ENCODE peak calls at places on chromosomes 5 and 9, in ten cellular contexts. One of them, this sample, is unnamed.

GRCh38 chr9:32502459-32502858 is 23.5 kb downstream of the RIGI start:
- DNase-seq in stimulated activated CD8-positive, alpha-beta memory T cell treated with anti-CD3 and anti-CD28 coated beads, Interleukin-4, amount 100 ng/mL, for 1 hour: no peak
- DNase-seq in cardiac fibroblast: peak; percentile 98
- DNase-seq in upper lobe of right lung: no peak
- DNase-seq in activated CD8-positive, alpha-beta memory T cell treated with anti-CD3 and anti-CD28 coated beads for 1 hour: no peak
- DNase-seq in neuronal stem cell: no peak
- DNase-seq in T-cell: no peak
- DNase-seq in fibroblast of mammary gland: peak; percentile 83
- DNase-seq in posterior cingulate gyrus: no peak
- DNase-seq in adipocyte: peak; percentile 16
- DNase-seq in this sample: no peak

GRCh38 chr5:150599917-150600511 is 40.4 kb upstream of the SYNPO start:
- DNase-seq in stimulated activated CD8-positive, alpha-beta memory T cell treated with anti-CD3 and anti-CD28 coated beads, Interleukin-4, amount 100 ng/mL, for 1 hour: no peak
- DNase-seq in cardiac fibroblast: peak; percentile 86
- DNase-seq in upper lobe of right lung: peak; percentile 89
- DNase-seq in activated CD8-positive, alpha-beta memory T cell treated with anti-CD3 and anti-CD28 coated beads for 1 hour: no peak
- DNase-seq in neuronal stem cell: no peak
- DNase-seq in T-cell: no peak
- DNase-seq in fibroblast of mammary gland: peak; percentile 62
- DNase-seq in posterior cingulate gyrus: peak; percentile 41
- DNase-seq in adipocyte: peak; percentile 77
- DNase-seq in this sample: no peak

GRCh38 chr9:18723366-18723765 is 249.4 kb downstream of the ADAMTSL1 start:
- DNase-seq in stimulated activated CD8-positive, alpha-beta memory T cell treated with anti-CD3 and anti-CD28 coated beads, Interleukin-4, amount 100 ng/mL, for 1 hour: no peak
- DNase-seq in cardiac fibroblast: no peak
- DNase-seq in upper lobe of right lung: no peak
- DNase-seq in activated CD8-positive, alpha-beta memory T cell treated with anti-CD3 and anti-CD28 coated beads for 1 hour: no peak
- DNase-seq in neuronal stem cell: no peak
- DNase-seq in T-cell: no peak
- DNase-seq in fibroblast of mammary gland: no peak
- DNase-seq in posterior cingulate gyrus: no peak
- DNase-seq in adipocyte: no peak
- DNase-seq in this sample: no peak

GRCh38 chr5:78624011-78624541 is 24.5 kb downstream of the LHFPL2 start:
- DNase-seq in stimulated activated CD8-positive, alpha-beta memory T cell treated with anti-CD3 and anti-CD28 coated beads, Interleukin-4, amount 100 ng/mL, for 1 hour: no peak
- DNase-seq in cardiac fibroblast: no peak
- DNase-seq in upper lobe of right lung: no peak
- DNase-seq in activated CD8-positive, alpha-beta memory T cell treated with anti-CD3 and anti-CD28 coated beads for 1 hour: no peak
- DNase-seq in neuronal stem cell: no peak
- DNase-seq in T-cell: no peak
- DNase-seq in fibroblast of mammary gland: no peak
- DNase-seq in posterior cingulate gyrus: no peak
- DNase-seq in adipocyte: no peak
- DNase-seq in this sample: no peak

GRCh38 chr5:77379558-77380061 is 112.5 kb downstream of the WDR41 start:
- DNase-seq in stimulated activated CD8-positive, alpha-beta memory T cell treated with anti-CD3 and anti-CD28 coated beads, Interleukin-4, amount 100 ng/mL, for 1 hour: no peak
- DNase-seq in cardiac fibroblast: no peak
- DNase-seq in upper lobe of right lung: no peak
- DNase-seq in activated CD8-positive, alpha-beta memory T cell treated with anti-CD3 and anti-CD28 coated beads for 1 hour: no peak
- DNase-seq in neuronal stem cell: no peak
- DNase-seq in T-cell: no peak
- DNase-seq in fibroblast of mammary gland: no peak
- DNase-seq in posterior cingulate gyrus: no peak
- DNase-seq in adipocyte: no peak
- DNase-seq in this sample: peak; percentile 92

GRCh38 chr9:12426198-12426864 is 266.9 kb upstream of the TYRP1 start:
- DNase-seq in stimulated activated CD8-positive, alpha-beta memory T cell treated with anti-CD3 and anti-CD28 coated beads, Interleukin-4, amount 100 ng/mL, for 1 hour: no peak
- DNase-seq in cardiac fibroblast: peak; percentile 3
- DNase-seq in upper lobe of right lung: no peak
- DNase-seq in activated CD8-positive, alpha-beta memory T cell treated with anti-CD3 and anti-CD28 coated beads for 1 hour: no peak
- DNase-seq in neuronal stem cell: peak; percentile 14
- DNase-seq in T-cell: no peak
- DNase-seq in fibroblast of mammary gland: peak; percentile 27
- DNase-seq in posterior cingulate gyrus: no peak
- DNase-seq in adipocyte: peak; percentile 75
- DNase-seq in this sample: no peak

GRCh38 chr5:158020555-158021418 is 161.8 kb upstream of the CLINT1 start:
- DNase-seq in stimulated activated CD8-positive, alpha-beta memory T cell treated with anti-CD3 and anti-CD28 coated beads, Interleukin-4, amount 100 ng/mL, for 1 hour: no peak
- DNase-seq in cardiac fibroblast: no peak
- DNase-seq in upper lobe of right lung: no peak
- DNase-seq in activated CD8-positive, alpha-beta memory T cell treated with anti-CD3 and anti-CD28 coated beads for 1 hour: no peak
- DNase-seq in neuronal stem cell: no peak
- DNase-seq in T-cell: no peak
- DNase-seq in fibroblast of mammary gland: peak; percentile 30
- DNase-seq in posterior cingulate gyrus: no peak
- DNase-seq in adipocyte: peak; percentile 56
- DNase-seq in this sample: no peak

GRCh38 chr5:168607946-168608345 is 28.8 kb upstream of the PANK3 start:
- DNase-seq in stimulated activated CD8-positive, alpha-beta memory T cell treated with anti-CD3 and anti-CD28 coated beads, Interleukin-4, amount 100 ng/mL, for 1 hour: no peak
- DNase-seq in cardiac fibroblast: no peak
- DNase-seq in upper lobe of right lung: no peak
- DNase-seq in activated CD8-positive, alpha-beta memory T cell treated with anti-CD3 and anti-CD28 coated beads for 1 hour: no peak
- DNase-seq in neuronal stem cell: no peak
- DNase-seq in T-cell: no peak
- DNase-seq in fibroblast of mammary gland: no peak
- DNase-seq in posterior cingulate gyrus: no peak
- DNase-seq in adipocyte: no peak
- DNase-seq in this sample: no peak

GRCh38 chr9:135139366-135139965 is 52.0 kb downstream of the OLFM1 start:
- DNase-seq in stimulated activated CD8-positive, alpha-beta memory T cell treated with anti-CD3 and anti-CD28 coated beads, Interleukin-4, amount 100 ng/mL, for 1 hour: no peak
- DNase-seq in cardiac fibroblast: no peak
- DNase-seq in upper lobe of right lung: no peak
- DNase-seq in activated CD8-positive, alpha-beta memory T cell treated with anti-CD3 and anti-CD28 coated beads for 1 hour: no peak
- DNase-seq in neuronal stem cell: no peak
- DNase-seq in T-cell: no peak
- DNase-seq in fibroblast of mammary gland: no peak
- DNase-seq in posterior cingulate gyrus: no peak
- DNase-seq in adipocyte: no peak
- DNase-seq in this sample: no peak

GRCh38 chr5:110088676-110089436 is 399.1 kb downstream of the MAN2A1 start:
- DNase-seq in stimulated activated CD8-positive, alpha-beta memory T cell treated with anti-CD3 and anti-CD28 coated beads, Interleukin-4, amount 100 ng/mL, for 1 hour: no peak
- DNase-seq in cardiac fibroblast: no peak
- DNase-seq in upper lobe of right lung: no peak
- DNase-seq in activated CD8-positive, alpha-beta memory T cell treated with anti-CD3 and anti-CD28 coated beads for 1 hour: no peak
- DNase-seq in neuronal stem cell: no peak
- DNase-seq in T-cell: no peak
- DNase-seq in fibroblast of mammary gland: no peak
- DNase-seq in posterior cingulate gyrus: no peak
- DNase-seq in adipocyte: peak; percentile 7
- DNase-seq in this sample: no peak

GRCh38 chr9:26326473-26327044 is 566.0 kb downstream of the CAAP1 start:
- DNase-seq in stimulated activated CD8-positive, alpha-beta memory T cell treated with anti-CD3 and anti-CD28 coated beads, Interleukin-4, amount 100 ng/mL, for 1 hour: no peak
- DNase-seq in cardiac fibroblast: peak; percentile 84
- DNase-seq in upper lobe of right lung: no peak
- DNase-seq in activated CD8-positive, alpha-beta memory T cell treated with anti-CD3 and anti-CD28 coated beads for 1 hour: no peak
- DNase-seq in neuronal stem cell: peak; percentile 55
- DNase-seq in T-cell: no peak
- DNase-seq in fibroblast of mammary gland: peak; percentile 78
- DNase-seq in posterior cingulate gyrus: peak; percentile 42
- DNase-seq in adipocyte: peak; percentile 87
- DNase-seq in this sample: peak; percentile 23

GRCh38 chr5:3400659-3401058 is 195.0 kb upstream of the IRX1 start:
- DNase-seq in stimulated activated CD8-positive, alpha-beta memory T cell treated with anti-CD3 and anti-CD28 coated beads, Interleukin-4, amount 100 ng/mL, for 1 hour: no peak
- DNase-seq in cardiac fibroblast: no peak
- DNase-seq in upper lobe of right lung: no peak
- DNase-seq in activated CD8-positive, alpha-beta memory T cell treated with anti-CD3 and anti-CD28 coated beads for 1 hour: no peak
- DNase-seq in neuronal stem cell: no peak
- DNase-seq in T-cell: no peak
- DNase-seq in fibroblast of mammary gland: no peak
- DNase-seq in posterior cingulate gyrus: no peak
- DNase-seq in adipocyte: no peak
- DNase-seq in this sample: no peak

GRCh38 chr5:53555160-53555559 is 5.3 kb upstream of the NDUFS4 start:
- DNase-seq in stimulated activated CD8-positive, alpha-beta memory T cell treated with anti-CD3 and anti-CD28 coated beads, Interleukin-4, amount 100 ng/mL, for 1 hour: no peak
- DNase-seq in cardiac fibroblast: no peak
- DNase-seq in upper lobe of right lung: no peak
- DNase-seq in activated CD8-positive, alpha-beta memory T cell treated with anti-CD3 and anti-CD28 coated beads for 1 hour: no peak
- DNase-seq in neuronal stem cell: no peak
- DNase-seq in T-cell: no peak
- DNase-seq in fibroblast of mammary gland: no peak
- DNase-seq in posterior cingulate gyrus: no peak
- DNase-seq in adipocyte: no peak
- DNase-seq in this sample: no peak

GRCh38 chr5:90406466-90406865 is 3.1 kb downstream of the CETN3 start:
- DNase-seq in stimulated activated CD8-positive, alpha-beta memory T cell treated with anti-CD3 and anti-CD28 coated beads, Interleukin-4, amount 100 ng/mL, for 1 hour: no peak
- DNase-seq in cardiac fibroblast: no peak
- DNase-seq in upper lobe of right lung: no peak
- DNase-seq in activated CD8-positive, alpha-beta memory T cell treated with anti-CD3 and anti-CD28 coated beads for 1 hour: no peak
- DNase-seq in neuronal stem cell: no peak
- DNase-seq in T-cell: no peak
- DNase-seq in fibroblast of mammary gland: no peak
- DNase-seq in posterior cingulate gyrus: no peak
- DNase-seq in adipocyte: peak; percentile 5
- DNase-seq in this sample: no peak

GRCh38 chr9:28444637-28445036 is 871.4 kb upstream of the C9orf72 start:
- DNase-seq in stimulated activated CD8-positive, alpha-beta memory T cell treated with anti-CD3 and anti-CD28 coated beads, Interleukin-4, amount 100 ng/mL, for 1 hour: no peak
- DNase-seq in cardiac fibroblast: no peak
- DNase-seq in upper lobe of right lung: no peak
- DNase-seq in activated CD8-positive, alpha-beta memory T cell treated with anti-CD3 and anti-CD28 coated beads for 1 hour: no peak
- DNase-seq in neuronal stem cell: no peak
- DNase-seq in T-cell: no peak
- DNase-seq in fibroblast of mammary gland: no peak
- DNase-seq in posterior cingulate gyrus: no peak
- DNase-seq in adipocyte: no peak
- DNase-seq in this sample: no peak

GRCh38 chr5:42715791-42716190 is 40.8 kb upstream of the CCDC152 start:
- DNase-seq in stimulated activated CD8-positive, alpha-beta memory T cell treated with anti-CD3 and anti-CD28 coated beads, Interleukin-4, amount 100 ng/mL, for 1 hour: no peak
- DNase-seq in cardiac fibroblast: no peak
- DNase-seq in upper lobe of right lung: no peak
- DNase-seq in activated CD8-positive, alpha-beta memory T cell treated with anti-CD3 and anti-CD28 coated beads for 1 hour: no peak
- DNase-seq in neuronal stem cell: no peak
- DNase-seq in T-cell: no peak
- DNase-seq in fibroblast of mammary gland: peak; percentile 8
- DNase-seq in posterior cingulate gyrus: no peak
- DNase-seq in adipocyte: no peak
- DNase-seq in this sample: no peak

GRCh38 chr9:105466898-105467455 is 19.1 kb downstream of the FSD1L start:
- DNase-seq in stimulated activated CD8-positive, alpha-beta memory T cell treated with anti-CD3 and anti-CD28 coated beads, Interleukin-4, amount 100 ng/mL, for 1 hour: no peak
- DNase-seq in cardiac fibroblast: no peak
- DNase-seq in upper lobe of right lung: no peak
- DNase-seq in activated CD8-positive, alpha-beta memory T cell treated with anti-CD3 and anti-CD28 coated beads for 1 hour: no peak
- DNase-seq in neuronal stem cell: no peak
- DNase-seq in T-cell: no peak
- DNase-seq in fibroblast of mammary gland: peak; percentile 22
- DNase-seq in posterior cingulate gyrus: no peak
- DNase-seq in adipocyte: peak; percentile 39
- DNase-seq in this sample: no peak

GRCh38 chr9:36914212-36914577 is 119.9 kb downstream of the PAX5 start:
- DNase-seq in stimulated activated CD8-positive, alpha-beta memory T cell treated with anti-CD3 and anti-CD28 coated beads, Interleukin-4, amount 100 ng/mL, for 1 hour: no peak
- DNase-seq in cardiac fibroblast: no peak
- DNase-seq in upper lobe of right lung: no peak
- DNase-seq in activated CD8-positive, alpha-beta memory T cell treated with anti-CD3 and anti-CD28 coated beads for 1 hour: no peak
- DNase-seq in neuronal stem cell: no peak
- DNase-seq in T-cell: no peak
- DNase-seq in fibroblast of mammary gland: no peak
- DNase-seq in posterior cingulate gyrus: no peak
- DNase-seq in adipocyte: no peak
- DNase-seq in this sample: no peak

This sample was measured in CD4-positive, CD25-positive, alpha-beta regulatory T cell.